ENCODE peak calls at places on chromosomes 1 and 21, in eight cellular contexts. One of them, this sample, is unnamed.

GRCh38 chr1:238161955-238162354 is 271.2 kb upstream of the ZP4 start:
- DNase-seq in kidney epithelial cell: no peak
- DNase-seq in aorta: no peak
- DNase-seq in SIG-M5: no peak
- DNase-seq in bronchial epithelial cell: no peak
- DNase-seq in body of pancreas: no peak
- DNase-seq in activated T-cell treated with anti-CD3 and anti-CD28 coated beads, Interleukin-2, amount 50 U/mL, for 24 hours: no peak
- DNase-seq in GM12892: no peak
- DNase-seq in this sample: no peak

GRCh38 chr1:6624712-6625578 is at the start of gene THAP3:
- DNase-seq in SIG-M5: no peak
- DNase-seq in body of pancreas: peak; percentile 89
- DNase-seq in kidney epithelial cell: no peak
- DNase-seq in GM12892: peak; percentile 96
- DNase-seq in aorta: peak; percentile 97
- DNase-seq in activated T-cell treated with anti-CD3 and anti-CD28 coated beads, Interleukin-2, amount 50 U/mL, for 24 hours: peak; percentile 92
- DNase-seq in bronchial epithelial cell: peak; percentile 60
- DNase-seq in this sample: peak; percentile 86

GRCh38 chr1:230273141-230273710 is 152.9 kb downstream of the PGBD5 start:
- DNase-seq in activated T-cell treated with anti-CD3 and anti-CD28 coated beads, Interleukin-2, amount 50 U/mL, for 24 hours: peak; percentile 26
- DNase-seq in SIG-M5: no peak
- DNase-seq in aorta: peak; percentile 25
- DNase-seq in kidney epithelial cell: no peak
- DNase-seq in bronchial epithelial cell: no peak
- DNase-seq in body of pancreas: no peak
- DNase-seq in GM12892: no peak
- DNase-seq in this sample: no peak

GRCh38 chr1:61055110-61055614 is 27.2 kb upstream of the NFIA start:
- DNase-seq in bronchial epithelial cell: peak; percentile 79
- DNase-seq in body of pancreas: peak; percentile 35
- DNase-seq in activated T-cell treated with anti-CD3 and anti-CD28 coated beads, Interleukin-2, amount 50 U/mL, for 24 hours: no peak
- DNase-seq in GM12892: no peak
- DNase-seq in aorta: no peak
- DNase-seq in kidney epithelial cell: no peak
- DNase-seq in SIG-M5: no peak
- DNase-seq in this sample: no peak

GRCh38 chr1:12345350-12346217 is 115.8 kb downstream of the VPS13D start:
- DNase-seq in SIG-M5: no peak
- DNase-seq in kidney epithelial cell: no peak
- DNase-seq in body of pancreas: no peak
- DNase-seq in bronchial epithelial cell: no peak
- DNase-seq in activated T-cell treated with anti-CD3 and anti-CD28 coated beads, Interleukin-2, amount 50 U/mL, for 24 hours: no peak
- DNase-seq in aorta: no peak
- DNase-seq in GM12892: no peak
- DNase-seq in this sample: no peak

GRCh38 chr1:209076688-209077087 is 506.8 kb upstream of the CAMK1G start:
- DNase-seq in body of pancreas: no peak
- DNase-seq in activated T-cell treated with anti-CD3 and anti-CD28 coated beads, Interleukin-2, amount 50 U/mL, for 24 hours: no peak
- DNase-seq in SIG-M5: no peak
- DNase-seq in bronchial epithelial cell: peak; percentile 30
- DNase-seq in kidney epithelial cell: no peak
- DNase-seq in GM12892: no peak
- DNase-seq in aorta: no peak
- DNase-seq in this sample: no peak

GRCh38 chr1:174968750-174969244 is 30.9 kb upstream of the CACYBP start:
- DNase-seq in aorta: no peak
- DNase-seq in kidney epithelial cell: peak; percentile 53
- DNase-seq in SIG-M5: no peak
- DNase-seq in GM12892: no peak
- DNase-seq in bronchial epithelial cell: peak; percentile 47
- DNase-seq in activated T-cell treated with anti-CD3 and anti-CD28 coated beads, Interleukin-2, amount 50 U/mL, for 24 hours: no peak
- DNase-seq in body of pancreas: no peak
- DNase-seq in this sample: no peak

GRCh38 chr1:109777436-109777835 is 13.7 kb upstream of the EPS8L3 start:
- DNase-seq in body of pancreas: no peak
- DNase-seq in SIG-M5: no peak
- DNase-seq in kidney epithelial cell: no peak
- DNase-seq in aorta: peak; percentile 63
- DNase-seq in GM12892: no peak
- DNase-seq in activated T-cell treated with anti-CD3 and anti-CD28 coated beads, Interleukin-2, amount 50 U/mL, for 24 hours: no peak
- DNase-seq in bronchial epithelial cell: no peak
- DNase-seq in this sample: no peak

GRCh38 chr21:26131554-26131953 is 39.0 kb downstream of the APP start:
- DNase-seq in kidney epithelial cell: no peak
- DNase-seq in aorta: no peak
- DNase-seq in body of pancreas: no peak
- DNase-seq in GM12892: no peak
- DNase-seq in bronchial epithelial cell: no peak
- DNase-seq in SIG-M5: no peak
- DNase-seq in activated T-cell treated with anti-CD3 and anti-CD28 coated beads, Interleukin-2, amount 50 U/mL, for 24 hours: no peak
- DNase-seq in this sample: no peak

GRCh38 chr1:6631058-6631457 is 6.4 kb downstream of the THAP3 start:
- DNase-seq in SIG-M5: no peak
- DNase-seq in bronchial epithelial cell: no peak
- DNase-seq in GM12892: no peak
- DNase-seq in body of pancreas: no peak
- DNase-seq in activated T-cell treated with anti-CD3 and anti-CD28 coated beads, Interleukin-2, amount 50 U/mL, for 24 hours: no peak
- DNase-seq in kidney epithelial cell: no peak
- DNase-seq in aorta: no peak
- DNase-seq in this sample: no peak

GRCh38 chr1:19390166-19390850 is 78.2 kb downstream of the SLC66A1 start:
- DNase-seq in body of pancreas: no peak
- DNase-seq in aorta: no peak
- DNase-seq in SIG-M5: no peak
- DNase-seq in GM12892: no peak
- DNase-seq in kidney epithelial cell: no peak
- DNase-seq in activated T-cell treated with anti-CD3 and anti-CD28 coated beads, Interleukin-2, amount 50 U/mL, for 24 hours: no peak
- DNase-seq in bronchial epithelial cell: no peak
- DNase-seq in this sample: no peak

GRCh38 chr1:33339413-33339812 is 18.5 kb upstream of the A3GALT2 start:
- DNase-seq in kidney epithelial cell: no peak
- DNase-seq in SIG-M5: no peak
- DNase-seq in GM12892: no peak
- DNase-seq in aorta: no peak
- DNase-seq in bronchial epithelial cell: no peak
- DNase-seq in body of pancreas: no peak
- DNase-seq in activated T-cell treated with anti-CD3 and anti-CD28 coated beads, Interleukin-2, amount 50 U/mL, for 24 hours: no peak
- DNase-seq in this sample: peak; percentile 66

GRCh38 chr1:151518936-151519335 is 7.7 kb downstream of the CGN start:
- DNase-seq in GM12892: no peak
- DNase-seq in bronchial epithelial cell: no peak
- DNase-seq in SIG-M5: no peak
- DNase-seq in kidney epithelial cell: no peak
- DNase-seq in body of pancreas: no peak
- DNase-seq in activated T-cell treated with anti-CD3 and anti-CD28 coated beads, Interleukin-2, amount 50 U/mL, for 24 hours: no peak
- DNase-seq in aorta: peak; percentile 65
- DNase-seq in this sample: no peak

GRCh38 chr1:89590341-89591080 is 42.4 kb upstream of the LRRC8C start:
- DNase-seq in GM12892: no peak
- DNase-seq in kidney epithelial cell: no peak
- DNase-seq in body of pancreas: no peak
- DNase-seq in activated T-cell treated with anti-CD3 and anti-CD28 coated beads, Interleukin-2, amount 50 U/mL, for 24 hours: no peak
- DNase-seq in aorta: no peak
- DNase-seq in SIG-M5: no peak
- DNase-seq in bronchial epithelial cell: peak; percentile 35
- DNase-seq in this sample: no peak

GRCh38 chr1:41317356-41317755 is 43.9 kb upstream of the FOXO6 start:
- DNase-seq in aorta: no peak
- DNase-seq in bronchial epithelial cell: no peak
- DNase-seq in kidney epithelial cell: no peak
- DNase-seq in SIG-M5: no peak
- DNase-seq in GM12892: no peak
- DNase-seq in body of pancreas: no peak
- DNase-seq in activated T-cell treated with anti-CD3 and anti-CD28 coated beads, Interleukin-2, amount 50 U/mL, for 24 hours: no peak
- DNase-seq in this sample: no peak

GRCh38 chr1:33219886-33220661 is 36.2 kb upstream of the ZNF362 start:
- DNase-seq in SIG-M5: no peak
- DNase-seq in kidney epithelial cell: no peak
- DNase-seq in body of pancreas: no peak
- DNase-seq in aorta: no peak
- DNase-seq in bronchial epithelial cell: peak; percentile 87
- DNase-seq in GM12892: no peak
- DNase-seq in activated T-cell treated with anti-CD3 and anti-CD28 coated beads, Interleukin-2, amount 50 U/mL, for 24 hours: no peak
- DNase-seq in this sample: no peak

GRCh38 chr1:98210563-98210962 is 289.7 kb upstream of the DPYD start:
- DNase-seq in aorta: no peak
- DNase-seq in SIG-M5: no peak
- DNase-seq in GM12892: no peak
- DNase-seq in activated T-cell treated with anti-CD3 and anti-CD28 coated beads, Interleukin-2, amount 50 U/mL, for 24 hours: no peak
- DNase-seq in body of pancreas: no peak
- DNase-seq in kidney epithelial cell: no peak
- DNase-seq in bronchial epithelial cell: no peak
- DNase-seq in this sample: no peak

GRCh38 chr1:10815863-10816195 is 19.4 kb upstream of the CASZ1 start:
- DNase-seq in aorta: no peak
- DNase-seq in GM12892: no peak
- DNase-seq in kidney epithelial cell: no peak
- DNase-seq in activated T-cell treated with anti-CD3 and anti-CD28 coated beads, Interleukin-2, amount 50 U/mL, for 24 hours: no peak
- DNase-seq in SIG-M5: no peak
- DNase-seq in body of pancreas: peak; percentile 64
- DNase-seq in bronchial epithelial cell: no peak
- DNase-seq in this sample: no peak

GRCh38 chr1:151713874-151714273 is 2.7 kb downstream of the CELF3 start:
- DNase-seq in activated T-cell treated with anti-CD3 and anti-CD28 coated beads, Interleukin-2, amount 50 U/mL, for 24 hours: no peak
- DNase-seq in kidney epithelial cell: no peak
- DNase-seq in aorta: no peak
- DNase-seq in bronchial epithelial cell: peak; percentile 65
- DNase-seq in SIG-M5: no peak
- DNase-seq in GM12892: no peak
- DNase-seq in body of pancreas: no peak
- DNase-seq in this sample: no peak

GRCh38 chr1:245045087-245045881 is 109.5 kb upstream of the KIF26B start:
- DNase-seq in bronchial epithelial cell: no peak
- DNase-seq in GM12892: no peak
- DNase-seq in activated T-cell treated with anti-CD3 and anti-CD28 coated beads, Interleukin-2, amount 50 U/mL, for 24 hours: no peak
- DNase-seq in body of pancreas: peak; percentile 82
- DNase-seq in aorta: no peak
- DNase-seq in kidney epithelial cell: no peak
- DNase-seq in SIG-M5: no peak
- DNase-seq in this sample: no peak

GRCh38 chr1:180935326-180936109 is 22.8 kb downstream of the KIAA1614 start:
- DNase-seq in aorta: no peak
- DNase-seq in SIG-M5: no peak
- DNase-seq in bronchial epithelial cell: no peak
- DNase-seq in body of pancreas: peak; percentile 23
- DNase-seq in activated T-cell treated with anti-CD3 and anti-CD28 coated beads, Interleukin-2, amount 50 U/mL, for 24 hours: no peak
- DNase-seq in GM12892: peak; percentile 60
- DNase-seq in kidney epithelial cell: no peak
- DNase-seq in this sample: no peak

GRCh38 chr1:184039126-184039525 is 1.6 kb upstream of the COLGALT2 start:
- DNase-seq in activated T-cell treated with anti-CD3 and anti-CD28 coated beads, Interleukin-2, amount 50 U/mL, for 24 hours: no peak
- DNase-seq in SIG-M5: no peak
- DNase-seq in body of pancreas: no peak
- DNase-seq in aorta: no peak
- DNase-seq in kidney epithelial cell: no peak
- DNase-seq in GM12892: no peak
- DNase-seq in bronchial epithelial cell: no peak
- DNase-seq in this sample: no peak

This sample was measured in thyroid gland.